ENCODE peak calls at places on chromosomes 1 and 21, in ten cellular contexts. H, V, M, T, Q, W, X, R, Z and K are unnamed samples.

GRCh38 chr1:160858127-160858909 is 4.4 kb downstream of the CD244 start:
- DNase-seq in H (no peak), V (no peak), M (no peak), T (no peak), Q (no peak), W (no peak), X (no peak), R (no peak), Z (no peak), K (no peak)

GRCh38 chr1:224542783-224543440 is 73.2 kb upstream of the CNIH3 start:
- DNase-seq in H (no peak), V (no peak), M (peak), T (no peak), Q (no peak), W (peak), X (no peak), R (peak), Z (peak), K (peak)

GRCh38 chr1:62361426-62361825 is 42.2 kb upstream of the KANK4 start:
- DNase-seq in H (no peak), V (no peak), M (no peak), T (no peak), Q (no peak), W (no peak), X (no peak), R (no peak), Z (no peak), K (no peak)

GRCh38 chr1:170700842-170701305 is 36.9 kb downstream of the PRRX1 start:
- DNase-seq in H (no peak), V (no peak), M (peak), T (no peak), Q (no peak), W (peak), X (no peak), R (no peak), Z (peak), K (no peak)

GRCh38 chr1:65172936-65173335 is 24.9 kb downstream of the AK4 start:
- DNase-seq in H (no peak), V (no peak), M (peak), T (no peak), Q (no peak), W (no peak), X (no peak), R (no peak), Z (no peak), K (peak)

GRCh38 chr1:40868051-40868723 is 6.0 kb upstream of the CITED4 start:
- DNase-seq in H (no peak), V (no peak), M (peak), T (no peak), Q (no peak), W (peak), X (no peak), R (peak), Z (peak), K (peak)

GRCh38 chr1:36516372-36517018 is 33.8 kb upstream of the CSF3R start:
- DNase-seq in H (peak), V (peak), M (peak), T (peak), Q (no peak), W (peak), X (peak), R (peak), Z (peak), K (no peak)

GRCh38 chr1:51498924-51499323 is 20.1 kb downstream of the EPS15 start:
- DNase-seq in H (no peak), V (no peak), M (no peak), T (no peak), Q (no peak), W (no peak), X (no peak), R (no peak), Z (no peak), K (no peak)

GRCh38 chr1:232012773-232013386 is 386.3 kb downstream of the DISC1 start:
- DNase-seq in H (peak), V (no peak), M (peak), T (no peak), Q (no peak), W (peak), X (no peak), R (no peak), Z (peak), K (no peak)

GRCh38 chr1:232018512-232019340 is 392.1 kb downstream of the DISC1 start:
- DNase-seq in H (no peak), V (no peak), M (no peak), T (no peak), Q (no peak), W (no peak), X (no peak), R (no peak), Z (no peak), K (no peak)

GRCh38 chr1:10900265-10900651 is 103.8 kb upstream of the CASZ1 start:
- DNase-seq in H (no peak), V (peak), M (no peak), T (no peak), Q (no peak), W (no peak), X (no peak), R (no peak), Z (no peak), K (no peak)

GRCh38 chr1:36751525-36751924 is 268.8 kb upstream of the CSF3R start:
- DNase-seq in H (no peak), V (no peak), M (no peak), T (no peak), Q (no peak), W (no peak), X (no peak), R (peak), Z (no peak), K (no peak)

GRCh38 chr1:19115082-19115808 is 94.8 kb downstream of the UBR4 start:
- DNase-seq in H (no peak), V (no peak), M (no peak), T (no peak), Q (no peak), W (no peak), X (no peak), R (no peak), Z (no peak), K (no peak)

GRCh38 chr1:172936088-172936487 is 114.7 kb downstream of the TNFSF18 start:
- DNase-seq in H (no peak), V (no peak), M (no peak), T (no peak), Q (no peak), W (no peak), X (no peak), R (peak), Z (no peak), K (no peak)

GRCh38 chr1:161725888-161726630 is 4.7 kb downstream of the FCRLB start:
- DNase-seq in H (peak), V (peak), M (peak), T (peak), Q (peak), W (peak), X (peak), R (peak), Z (peak), K (no peak)

GRCh38 chr1:57026942-57027341 is 61.1 kb upstream of the C8B start:
- DNase-seq in H (no peak), V (no peak), M (no peak), T (no peak), Q (no peak), W (no peak), X (no peak), R (no peak), Z (no peak), K (no peak)

GRCh38 chr1:72280714-72281113 is 1.6 kb downstream of the NEGR1 start:
- DNase-seq in H (no peak), V (no peak), M (peak), T (no peak), Q (no peak), W (no peak), X (no peak), R (no peak), Z (peak), K (no peak)

GRCh38 chr1:19385869-19386591 is 73.9 kb downstream of the SLC66A1 start:
- DNase-seq in H (no peak), V (no peak), M (peak), T (peak), Q (no peak), W (peak), X (no peak), R (no peak), Z (peak), K (no peak)

GRCh38 chr1:74613894-74614293 is 59.7 kb downstream of the ERICH3 start:
- DNase-seq in H (no peak), V (no peak), M (no peak), T (no peak), Q (no peak), W (no peak), X (no peak), R (no peak), Z (no peak), K (no peak)

GRCh38 chr1:20634594-20635084 is 1.4 kb downstream of the PINK1 start:
- DNase-seq in H (peak), V (peak), M (peak), T (no peak), Q (no peak), W (peak), X (no peak), R (no peak), Z (peak), K (no peak)

GRCh38 chr1:52676249-52676903 is 21.8 kb downstream of the COA7 start:
- DNase-seq in H (peak), V (no peak), M (no peak), T (no peak), Q (no peak), W (peak), X (no peak), R (no peak), Z (peak), K (no peak)

GRCh38 chr1:41558761-41559171 is 74.3 kb upstream of the EDN2 start:
- DNase-seq in H (peak), V (no peak), M (no peak), T (no peak), Q (no peak), W (no peak), X (no peak), R (no peak), Z (no peak), K (no peak)

GRCh38 chr1:160708821-160709220 is 2.8 kb downstream of the CD48 start:
- DNase-seq in H (no peak), V (no peak), M (no peak), T (no peak), Q (no peak), W (no peak), X (peak), R (no peak), Z (no peak), K (no peak)

GRCh38 chr1:161913482-161914140 is 110.1 kb downstream of the OLFML2B start:
- DNase-seq in H (no peak), V (no peak), M (peak), T (no peak), Q (no peak), W (no peak), X (no peak), R (peak), Z (peak), K (peak)

GRCh38 chr21:34337741-34338140 is 26.1 kb upstream of the KCNE2 start:
- DNase-seq in H (no peak), V (no peak), M (no peak), T (peak), Q (no peak), W (no peak), X (no peak), R (no peak), Z (no peak), K (no peak)

GRCh38 chr1:173771536-173771935 is 52.9 kb upstream of the DARS2 start:
- DNase-seq in H (no peak), V (no peak), M (no peak), T (no peak), Q (no peak), W (no peak), X (no peak), R (no peak), Z (no peak), K (no peak)

GRCh38 chr21:42009018-42009830 is 936 bp downstream of the ZBTB21 start:
- DNase-seq in H (peak), V (peak), M (peak), T (peak), Q (peak), W (peak), X (peak), R (peak), Z (peak), K (peak)

GRCh38 chr1:231171623-231172197 is 9.9 kb downstream of the TRIM67 start:
- DNase-seq in H (no peak), V (no peak), M (peak), T (peak), Q (no peak), W (no peak), X (no peak), R (no peak), Z (no peak), K (no peak)

GRCh38 chr1:179036844-179037465 is 11.3 kb downstream of the FAM20B start:
- DNase-seq in H (no peak), V (no peak), M (peak), T (no peak), Q (no peak), W (peak), X (peak), R (no peak), Z (peak), K (no peak)

GRCh38 chr1:179042087-179042486 is 16.4 kb downstream of the FAM20B start:
- DNase-seq in H (no peak), V (no peak), M (no peak), T (no peak), Q (no peak), W (no peak), X (no peak), R (no peak), Z (no peak), K (no peak)

GRCh38 chr1:179042700-179043099 is 17.0 kb downstream of the FAM20B start:
- DNase-seq in H (no peak), V (no peak), M (no peak), T (no peak), Q (no peak), W (no peak), X (no peak), R (no peak), Z (no peak), K (no peak)

GRCh38 chr1:179034720-179035119 is 9.0 kb downstream of the FAM20B start:
- DNase-seq in H (no peak), V (no peak), M (peak), T (no peak), Q (no peak), W (peak), X (peak), R (no peak), Z (peak), K (no peak)

GRCh38 chr1:179038528-179039281 is 13.0 kb downstream of the FAM20B start:
- DNase-seq in H (no peak), V (no peak), M (peak), T (no peak), Q (no peak), W (peak), X (no peak), R (no peak), Z (peak), K (no peak)
- TF ChIP-seq CTCF in H (no peak), V (no peak), M (no peak), T (no peak), Q (no peak), W (no peak), X (no peak), R (no peak), Z (no peak), K (no peak)

GRCh38 chr1:28154083-28154594 is 22.4 kb downstream of the PTAFR start:
- DNase-seq in H (no peak), V (no peak), M (no peak), T (no peak), Q (no peak), W (no peak), X (no peak), R (no peak), Z (no peak), K (no peak)
- H3K4me3 ChIP-seq in H (no peak), V (no peak), M (no peak), T (no peak), Q (no peak), W (no peak), X (no peak), R (no peak), Z (no peak), K (no peak)

GRCh38 chr21:31959881-31960280 is 87.1 kb downstream of the HUNK start:
- DNase-seq in H (no peak), V (no peak), M (no peak), T (no peak), Q (no peak), W (no peak), X (no peak), R (no peak), Z (no peak), K (no peak)
- TF ChIP-seq CTCF in H (no peak), V (no peak), M (no peak), T (no peak), Q (no peak), W (no peak), X (no peak), R (no peak), Z (no peak), K (no peak)

GRCh38 chr1:178538192-178538916 is 25.4 kb downstream of the TEX35 start:
- DNase-seq in H (no peak), V (no peak), M (peak), T (peak), Q (no peak), W (peak), X (no peak), R (peak), Z (peak), K (no peak)
- H3K4me3 ChIP-seq in H (no peak), V (no peak), M (no peak), T (no peak), Q (no peak), W (no peak), X (no peak), R (no peak), Z (no peak), K (no peak)

GRCh38 chr1:210025870-210026269 is 87.9 kb downstream of the SYT14 start:
- DNase-seq in H (no peak), V (no peak), M (no peak), T (no peak), Q (no peak), W (no peak), X (no peak), R (no peak), Z (no peak), K (no peak)
- TF ChIP-seq CTCF in H (no peak), V (no peak), M (no peak), T (no peak), Q (no peak), W (no peak), X (no peak), R (peak), Z (peak), K (no peak)